ENCODE peak calls at places on chromosome 22, in eight cellular contexts. One of them, this sample, is unnamed.

GRCh38 chr22:23180893-23181762 is 819 bp downstream of the BCR start:
- DNase-seq in neural crest cell: no peak
- DNase-seq in pancreas: peak
- DNase-seq in activated CD4-positive, CD25-positive, alpha-beta regulatory T cell treated with anti-CD3 and anti-CD28 coated beads, Interleukin-2, amount 50 U/mL, for 16 hours: no peak
- DNase-seq in stimulated activated CD4-positive, alpha-beta T cell treated with anti-CD3 and anti-CD28 coated beads, TNF-alpha, amount 100 ng/mL, for 1 hour: no peak
- DNase-seq in NCI-H82: peak
- DNase-seq in KBM-7: no peak
- DNase-seq in activated CD8-positive, alpha-beta T cell treated with anti-CD3 and anti-CD28 coated beads, Interleukin-2, amount 10 ng/mL, durations not matched to agents 7 days and 5 days: peak
- DNase-seq in this sample: no peak

GRCh38 chr22:32617271-32617670 is 142.7 kb downstream of the FBXO7 start:
- DNase-seq in KBM-7: no peak
- DNase-seq in activated CD8-positive, alpha-beta T cell treated with anti-CD3 and anti-CD28 coated beads, Interleukin-2, amount 10 ng/mL, durations not matched to agents 7 days and 5 days: no peak
- DNase-seq in stimulated activated CD4-positive, alpha-beta T cell treated with anti-CD3 and anti-CD28 coated beads, TNF-alpha, amount 100 ng/mL, for 1 hour: no peak
- DNase-seq in neural crest cell: no peak
- DNase-seq in NCI-H82: no peak
- DNase-seq in pancreas: no peak
- DNase-seq in activated CD4-positive, CD25-positive, alpha-beta regulatory T cell treated with anti-CD3 and anti-CD28 coated beads, Interleukin-2, amount 50 U/mL, for 16 hours: no peak
- DNase-seq in this sample: no peak

GRCh38 chr22:33620085-33620484 is 300.2 kb downstream of the LARGE1 start:
- DNase-seq in activated CD8-positive, alpha-beta T cell treated with anti-CD3 and anti-CD28 coated beads, Interleukin-2, amount 10 ng/mL, durations not matched to agents 7 days and 5 days: no peak
- DNase-seq in KBM-7: no peak
- DNase-seq in NCI-H82: no peak
- DNase-seq in stimulated activated CD4-positive, alpha-beta T cell treated with anti-CD3 and anti-CD28 coated beads, TNF-alpha, amount 100 ng/mL, for 1 hour: no peak
- DNase-seq in pancreas: no peak
- DNase-seq in activated CD4-positive, CD25-positive, alpha-beta regulatory T cell treated with anti-CD3 and anti-CD28 coated beads, Interleukin-2, amount 50 U/mL, for 16 hours: no peak
- DNase-seq in neural crest cell: no peak
- DNase-seq in this sample: no peak

GRCh38 chr22:35400335-35400680 is 368 bp downstream of the MCM5 start:
- DNase-seq in stimulated activated CD4-positive, alpha-beta T cell treated with anti-CD3 and anti-CD28 coated beads, TNF-alpha, amount 100 ng/mL, for 1 hour: no peak
- DNase-seq in KBM-7: no peak
- DNase-seq in pancreas: no peak
- DNase-seq in activated CD8-positive, alpha-beta T cell treated with anti-CD3 and anti-CD28 coated beads, Interleukin-2, amount 10 ng/mL, durations not matched to agents 7 days and 5 days: peak
- DNase-seq in neural crest cell: no peak
- DNase-seq in activated CD4-positive, CD25-positive, alpha-beta regulatory T cell treated with anti-CD3 and anti-CD28 coated beads, Interleukin-2, amount 50 U/mL, for 16 hours: no peak
- DNase-seq in NCI-H82: no peak
- DNase-seq in this sample: no peak

GRCh38 chr22:42286205-42286604 is 15.8 kb upstream of the TCF20 start:
- DNase-seq in activated CD8-positive, alpha-beta T cell treated with anti-CD3 and anti-CD28 coated beads, Interleukin-2, amount 10 ng/mL, durations not matched to agents 7 days and 5 days: peak
- DNase-seq in pancreas: no peak
- DNase-seq in activated CD4-positive, CD25-positive, alpha-beta regulatory T cell treated with anti-CD3 and anti-CD28 coated beads, Interleukin-2, amount 50 U/mL, for 16 hours: no peak
- DNase-seq in stimulated activated CD4-positive, alpha-beta T cell treated with anti-CD3 and anti-CD28 coated beads, TNF-alpha, amount 100 ng/mL, for 1 hour: no peak
- DNase-seq in NCI-H82: no peak
- DNase-seq in KBM-7: peak
- DNase-seq in neural crest cell: no peak
- DNase-seq in this sample: peak

GRCh38 chr22:36419912-36420882 is 32.4 kb upstream of the MYH9 start:
- DNase-seq in stimulated activated CD4-positive, alpha-beta T cell treated with anti-CD3 and anti-CD28 coated beads, TNF-alpha, amount 100 ng/mL, for 1 hour: no peak
- DNase-seq in KBM-7: no peak
- DNase-seq in activated CD8-positive, alpha-beta T cell treated with anti-CD3 and anti-CD28 coated beads, Interleukin-2, amount 10 ng/mL, durations not matched to agents 7 days and 5 days: no peak
- DNase-seq in activated CD4-positive, CD25-positive, alpha-beta regulatory T cell treated with anti-CD3 and anti-CD28 coated beads, Interleukin-2, amount 50 U/mL, for 16 hours: no peak
- DNase-seq in pancreas: no peak
- DNase-seq in neural crest cell: no peak
- DNase-seq in NCI-H82: no peak
- DNase-seq in this sample: no peak

GRCh38 chr22:22210375-22210774 is 34.2 kb upstream of the VPREB1 start:
- DNase-seq in stimulated activated CD4-positive, alpha-beta T cell treated with anti-CD3 and anti-CD28 coated beads, TNF-alpha, amount 100 ng/mL, for 1 hour: no peak
- DNase-seq in KBM-7: no peak
- DNase-seq in activated CD8-positive, alpha-beta T cell treated with anti-CD3 and anti-CD28 coated beads, Interleukin-2, amount 10 ng/mL, durations not matched to agents 7 days and 5 days: peak
- DNase-seq in activated CD4-positive, CD25-positive, alpha-beta regulatory T cell treated with anti-CD3 and anti-CD28 coated beads, Interleukin-2, amount 50 U/mL, for 16 hours: peak
- DNase-seq in NCI-H82: no peak
- DNase-seq in neural crest cell: no peak
- DNase-seq in pancreas: no peak
- DNase-seq in this sample: no peak

GRCh38 chr22:27299181-27300085 is 502.1 kb downstream of the MN1 start:
- DNase-seq in neural crest cell: no peak
- DNase-seq in pancreas: no peak
- DNase-seq in NCI-H82: peak
- DNase-seq in stimulated activated CD4-positive, alpha-beta T cell treated with anti-CD3 and anti-CD28 coated beads, TNF-alpha, amount 100 ng/mL, for 1 hour: no peak
- DNase-seq in activated CD4-positive, CD25-positive, alpha-beta regulatory T cell treated with anti-CD3 and anti-CD28 coated beads, Interleukin-2, amount 50 U/mL, for 16 hours: no peak
- DNase-seq in KBM-7: no peak
- DNase-seq in activated CD8-positive, alpha-beta T cell treated with anti-CD3 and anti-CD28 coated beads, Interleukin-2, amount 10 ng/mL, durations not matched to agents 7 days and 5 days: no peak
- DNase-seq in this sample: no peak

GRCh38 chr22:40044870-40045834 is 50.4 kb downstream of the FAM83F start:
- DNase-seq in stimulated activated CD4-positive, alpha-beta T cell treated with anti-CD3 and anti-CD28 coated beads, TNF-alpha, amount 100 ng/mL, for 1 hour: peak
- DNase-seq in NCI-H82: peak
- DNase-seq in pancreas: peak
- DNase-seq in activated CD4-positive, CD25-positive, alpha-beta regulatory T cell treated with anti-CD3 and anti-CD28 coated beads, Interleukin-2, amount 50 U/mL, for 16 hours: peak
- DNase-seq in activated CD8-positive, alpha-beta T cell treated with anti-CD3 and anti-CD28 coated beads, Interleukin-2, amount 10 ng/mL, durations not matched to agents 7 days and 5 days: peak
- DNase-seq in KBM-7: peak
- DNase-seq in neural crest cell: no peak
- DNase-seq in this sample: peak

GRCh38 chr22:30240541-30241417 is 5.8 kb downstream of the LIF start:
- DNase-seq in pancreas: no peak
- DNase-seq in neural crest cell: no peak
- DNase-seq in activated CD8-positive, alpha-beta T cell treated with anti-CD3 and anti-CD28 coated beads, Interleukin-2, amount 10 ng/mL, durations not matched to agents 7 days and 5 days: no peak
- DNase-seq in KBM-7: no peak
- DNase-seq in NCI-H82: no peak
- DNase-seq in stimulated activated CD4-positive, alpha-beta T cell treated with anti-CD3 and anti-CD28 coated beads, TNF-alpha, amount 100 ng/mL, for 1 hour: no peak
- DNase-seq in activated CD4-positive, CD25-positive, alpha-beta regulatory T cell treated with anti-CD3 and anti-CD28 coated beads, Interleukin-2, amount 50 U/mL, for 16 hours: no peak
- DNase-seq in this sample: no peak

GRCh38 chr22:32100711-32101110 is 57.6 kb downstream of the SLC5A1 start:
- DNase-seq in KBM-7: no peak
- DNase-seq in neural crest cell: no peak
- DNase-seq in activated CD4-positive, CD25-positive, alpha-beta regulatory T cell treated with anti-CD3 and anti-CD28 coated beads, Interleukin-2, amount 50 U/mL, for 16 hours: no peak
- DNase-seq in pancreas: no peak
- DNase-seq in activated CD8-positive, alpha-beta T cell treated with anti-CD3 and anti-CD28 coated beads, Interleukin-2, amount 10 ng/mL, durations not matched to agents 7 days and 5 days: no peak
- DNase-seq in stimulated activated CD4-positive, alpha-beta T cell treated with anti-CD3 and anti-CD28 coated beads, TNF-alpha, amount 100 ng/mL, for 1 hour: no peak
- DNase-seq in NCI-H82: no peak
- DNase-seq in this sample: no peak

GRCh38 chr22:23536821-23537345 is 43.2 kb downstream of the IGLL1 start:
- DNase-seq in NCI-H82: no peak
- DNase-seq in activated CD4-positive, CD25-positive, alpha-beta regulatory T cell treated with anti-CD3 and anti-CD28 coated beads, Interleukin-2, amount 50 U/mL, for 16 hours: no peak
- DNase-seq in pancreas: no peak
- DNase-seq in stimulated activated CD4-positive, alpha-beta T cell treated with anti-CD3 and anti-CD28 coated beads, TNF-alpha, amount 100 ng/mL, for 1 hour: no peak
- DNase-seq in KBM-7: no peak
- DNase-seq in neural crest cell: no peak
- DNase-seq in activated CD8-positive, alpha-beta T cell treated with anti-CD3 and anti-CD28 coated beads, Interleukin-2, amount 10 ng/mL, durations not matched to agents 7 days and 5 days: no peak
- DNase-seq in this sample: no peak

GRCh38 chr22:37036655-37037377 is 14.7 kb upstream of the KCTD17 start:
- DNase-seq in NCI-H82: no peak
- DNase-seq in KBM-7: no peak
- DNase-seq in activated CD8-positive, alpha-beta T cell treated with anti-CD3 and anti-CD28 coated beads, Interleukin-2, amount 10 ng/mL, durations not matched to agents 7 days and 5 days: no peak
- DNase-seq in stimulated activated CD4-positive, alpha-beta T cell treated with anti-CD3 and anti-CD28 coated beads, TNF-alpha, amount 100 ng/mL, for 1 hour: no peak
- DNase-seq in neural crest cell: no peak
- DNase-seq in pancreas: no peak
- DNase-seq in activated CD4-positive, CD25-positive, alpha-beta regulatory T cell treated with anti-CD3 and anti-CD28 coated beads, Interleukin-2, amount 50 U/mL, for 16 hours: no peak
- DNase-seq in this sample: no peak

GRCh38 chr22:46117206-46118199 is 32.8 kb upstream of the PPARA start:
- DNase-seq in NCI-H82: no peak
- DNase-seq in activated CD4-positive, CD25-positive, alpha-beta regulatory T cell treated with anti-CD3 and anti-CD28 coated beads, Interleukin-2, amount 50 U/mL, for 16 hours: no peak
- DNase-seq in activated CD8-positive, alpha-beta T cell treated with anti-CD3 and anti-CD28 coated beads, Interleukin-2, amount 10 ng/mL, durations not matched to agents 7 days and 5 days: no peak
- DNase-seq in KBM-7: no peak
- DNase-seq in neural crest cell: no peak
- DNase-seq in pancreas: no peak
- DNase-seq in stimulated activated CD4-positive, alpha-beta T cell treated with anti-CD3 and anti-CD28 coated beads, TNF-alpha, amount 100 ng/mL, for 1 hour: no peak
- DNase-seq in this sample: no peak

GRCh38 chr22:19277785-19278184 is 13.7 kb downstream of the CLTCL1 start:
- DNase-seq in stimulated activated CD4-positive, alpha-beta T cell treated with anti-CD3 and anti-CD28 coated beads, TNF-alpha, amount 100 ng/mL, for 1 hour: no peak
- DNase-seq in pancreas: no peak
- DNase-seq in NCI-H82: no peak
- DNase-seq in neural crest cell: no peak
- DNase-seq in activated CD4-positive, CD25-positive, alpha-beta regulatory T cell treated with anti-CD3 and anti-CD28 coated beads, Interleukin-2, amount 50 U/mL, for 16 hours: no peak
- DNase-seq in activated CD8-positive, alpha-beta T cell treated with anti-CD3 and anti-CD28 coated beads, Interleukin-2, amount 10 ng/mL, durations not matched to agents 7 days and 5 days: no peak
- DNase-seq in KBM-7: no peak
- DNase-seq in this sample: no peak

GRCh38 chr22:24894998-24895397 is 51.5 kb downstream of the LHFPL7 start:
- DNase-seq in KBM-7: no peak
- DNase-seq in activated CD8-positive, alpha-beta T cell treated with anti-CD3 and anti-CD28 coated beads, Interleukin-2, amount 10 ng/mL, durations not matched to agents 7 days and 5 days: no peak
- DNase-seq in stimulated activated CD4-positive, alpha-beta T cell treated with anti-CD3 and anti-CD28 coated beads, TNF-alpha, amount 100 ng/mL, for 1 hour: no peak
- DNase-seq in pancreas: peak
- DNase-seq in activated CD4-positive, CD25-positive, alpha-beta regulatory T cell treated with anti-CD3 and anti-CD28 coated beads, Interleukin-2, amount 50 U/mL, for 16 hours: no peak
- DNase-seq in neural crest cell: no peak
- DNase-seq in NCI-H82: no peak
- DNase-seq in this sample: no peak

GRCh38 chr22:24445481-24446290 is 18.3 kb downstream of the ADORA2A start:
- DNase-seq in activated CD8-positive, alpha-beta T cell treated with anti-CD3 and anti-CD28 coated beads, Interleukin-2, amount 10 ng/mL, durations not matched to agents 7 days and 5 days: no peak
- DNase-seq in activated CD4-positive, CD25-positive, alpha-beta regulatory T cell treated with anti-CD3 and anti-CD28 coated beads, Interleukin-2, amount 50 U/mL, for 16 hours: no peak
- DNase-seq in neural crest cell: no peak
- DNase-seq in NCI-H82: peak
- DNase-seq in pancreas: no peak
- DNase-seq in stimulated activated CD4-positive, alpha-beta T cell treated with anti-CD3 and anti-CD28 coated beads, TNF-alpha, amount 100 ng/mL, for 1 hour: no peak
- DNase-seq in KBM-7: no peak
- DNase-seq in this sample: no peak

GRCh38 chr22:50030315-50031188 is 18.0 kb upstream of the IL17REL start:
- DNase-seq in activated CD4-positive, CD25-positive, alpha-beta regulatory T cell treated with anti-CD3 and anti-CD28 coated beads, Interleukin-2, amount 50 U/mL, for 16 hours: peak
- DNase-seq in neural crest cell: peak
- DNase-seq in stimulated activated CD4-positive, alpha-beta T cell treated with anti-CD3 and anti-CD28 coated beads, TNF-alpha, amount 100 ng/mL, for 1 hour: peak
- DNase-seq in NCI-H82: peak
- DNase-seq in activated CD8-positive, alpha-beta T cell treated with anti-CD3 and anti-CD28 coated beads, Interleukin-2, amount 10 ng/mL, durations not matched to agents 7 days and 5 days: peak
- DNase-seq in KBM-7: peak
- DNase-seq in pancreas: peak
- DNase-seq in this sample: peak

GRCh38 chr22:20904008-20904979 is 12.9 kb upstream of the CRKL start:
- DNase-seq in activated CD4-positive, CD25-positive, alpha-beta regulatory T cell treated with anti-CD3 and anti-CD28 coated beads, Interleukin-2, amount 50 U/mL, for 16 hours: no peak
- DNase-seq in KBM-7: no peak
- DNase-seq in activated CD8-positive, alpha-beta T cell treated with anti-CD3 and anti-CD28 coated beads, Interleukin-2, amount 10 ng/mL, durations not matched to agents 7 days and 5 days: no peak
- DNase-seq in pancreas: no peak
- DNase-seq in neural crest cell: no peak
- DNase-seq in stimulated activated CD4-positive, alpha-beta T cell treated with anti-CD3 and anti-CD28 coated beads, TNF-alpha, amount 100 ng/mL, for 1 hour: no peak
- DNase-seq in NCI-H82: no peak
- DNase-seq in this sample: no peak

GRCh38 chr22:40348025-40348658 is 1.8 kb downstream of the ADSL start:
- DNase-seq in KBM-7: peak
- DNase-seq in pancreas: peak
- DNase-seq in NCI-H82: peak
- DNase-seq in activated CD4-positive, CD25-positive, alpha-beta regulatory T cell treated with anti-CD3 and anti-CD28 coated beads, Interleukin-2, amount 50 U/mL, for 16 hours: peak
- DNase-seq in neural crest cell: peak
- DNase-seq in activated CD8-positive, alpha-beta T cell treated with anti-CD3 and anti-CD28 coated beads, Interleukin-2, amount 10 ng/mL, durations not matched to agents 7 days and 5 days: peak
- DNase-seq in stimulated activated CD4-positive, alpha-beta T cell treated with anti-CD3 and anti-CD28 coated beads, TNF-alpha, amount 100 ng/mL, for 1 hour: no peak
- DNase-seq in this sample: peak

GRCh38 chr22:23243859-23244689 is 63.8 kb downstream of the BCR start:
- DNase-seq in stimulated activated CD4-positive, alpha-beta T cell treated with anti-CD3 and anti-CD28 coated beads, TNF-alpha, amount 100 ng/mL, for 1 hour: no peak
- DNase-seq in KBM-7: no peak
- DNase-seq in neural crest cell: no peak
- DNase-seq in activated CD8-positive, alpha-beta T cell treated with anti-CD3 and anti-CD28 coated beads, Interleukin-2, amount 10 ng/mL, durations not matched to agents 7 days and 5 days: no peak
- DNase-seq in activated CD4-positive, CD25-positive, alpha-beta regulatory T cell treated with anti-CD3 and anti-CD28 coated beads, Interleukin-2, amount 50 U/mL, for 16 hours: no peak
- DNase-seq in pancreas: no peak
- DNase-seq in NCI-H82: no peak
- DNase-seq in this sample: no peak

GRCh38 chr22:25137577-25138525 is 61.8 kb upstream of the CRYBB3 start:
- DNase-seq in activated CD8-positive, alpha-beta T cell treated with anti-CD3 and anti-CD28 coated beads, Interleukin-2, amount 10 ng/mL, durations not matched to agents 7 days and 5 days: no peak
- DNase-seq in NCI-H82: peak
- DNase-seq in KBM-7: no peak
- DNase-seq in activated CD4-positive, CD25-positive, alpha-beta regulatory T cell treated with anti-CD3 and anti-CD28 coated beads, Interleukin-2, amount 50 U/mL, for 16 hours: no peak
- DNase-seq in neural crest cell: no peak
- DNase-seq in pancreas: no peak
- DNase-seq in stimulated activated CD4-positive, alpha-beta T cell treated with anti-CD3 and anti-CD28 coated beads, TNF-alpha, amount 100 ng/mL, for 1 hour: no peak
- DNase-seq in this sample: peak

GRCh38 chr22:22425783-22426624 is 82.5 kb downstream of the ZNF280B start:
- DNase-seq in activated CD8-positive, alpha-beta T cell treated with anti-CD3 and anti-CD28 coated beads, Interleukin-2, amount 10 ng/mL, durations not matched to agents 7 days and 5 days: no peak
- DNase-seq in stimulated activated CD4-positive, alpha-beta T cell treated with anti-CD3 and anti-CD28 coated beads, TNF-alpha, amount 100 ng/mL, for 1 hour: no peak
- DNase-seq in NCI-H82: no peak
- DNase-seq in KBM-7: no peak
- DNase-seq in neural crest cell: no peak
- DNase-seq in activated CD4-positive, CD25-positive, alpha-beta regulatory T cell treated with anti-CD3 and anti-CD28 coated beads, Interleukin-2, amount 50 U/mL, for 16 hours: no peak
- DNase-seq in pancreas: no peak
- DNase-seq in this sample: no peak

GRCh38 chr22:33325232-33326004 is 267.2 kb upstream of the SYN3 start:
- DNase-seq in KBM-7: no peak
- DNase-seq in neural crest cell: no peak
- DNase-seq in stimulated activated CD4-positive, alpha-beta T cell treated with anti-CD3 and anti-CD28 coated beads, TNF-alpha, amount 100 ng/mL, for 1 hour: no peak
- DNase-seq in activated CD8-positive, alpha-beta T cell treated with anti-CD3 and anti-CD28 coated beads, Interleukin-2, amount 10 ng/mL, durations not matched to agents 7 days and 5 days: no peak
- DNase-seq in activated CD4-positive, CD25-positive, alpha-beta regulatory T cell treated with anti-CD3 and anti-CD28 coated beads, Interleukin-2, amount 50 U/mL, for 16 hours: no peak
- DNase-seq in pancreas: no peak
- DNase-seq in NCI-H82: no peak
- DNase-seq in this sample: no peak

GRCh38 chr22:49418341-49418894 is 409.3 kb downstream of the BRD1 start:
- DNase-seq in pancreas: no peak
- DNase-seq in neural crest cell: no peak
- DNase-seq in NCI-H82: no peak
- DNase-seq in KBM-7: no peak
- DNase-seq in activated CD4-positive, CD25-positive, alpha-beta regulatory T cell treated with anti-CD3 and anti-CD28 coated beads, Interleukin-2, amount 50 U/mL, for 16 hours: no peak
- DNase-seq in stimulated activated CD4-positive, alpha-beta T cell treated with anti-CD3 and anti-CD28 coated beads, TNF-alpha, amount 100 ng/mL, for 1 hour: no peak
- DNase-seq in activated CD8-positive, alpha-beta T cell treated with anti-CD3 and anti-CD28 coated beads, Interleukin-2, amount 10 ng/mL, durations not matched to agents 7 days and 5 days: no peak
- DNase-seq in this sample: no peak

GRCh38 chr22:23779083-23779482 is 6.4 kb downstream of the MMP11 start:
- DNase-seq in KBM-7: no peak
- DNase-seq in neural crest cell: no peak
- DNase-seq in activated CD8-positive, alpha-beta T cell treated with anti-CD3 and anti-CD28 coated beads, Interleukin-2, amount 10 ng/mL, durations not matched to agents 7 days and 5 days: no peak
- DNase-seq in activated CD4-positive, CD25-positive, alpha-beta regulatory T cell treated with anti-CD3 and anti-CD28 coated beads, Interleukin-2, amount 50 U/mL, for 16 hours: no peak
- DNase-seq in NCI-H82: no peak
- DNase-seq in pancreas: no peak
- DNase-seq in stimulated activated CD4-positive, alpha-beta T cell treated with anti-CD3 and anti-CD28 coated beads, TNF-alpha, amount 100 ng/mL, for 1 hour: no peak
- DNase-seq in this sample: no peak

GRCh38 chr22:43833286-43834240 is 21.5 kb upstream of the EFCAB6 start:
- DNase-seq in stimulated activated CD4-positive, alpha-beta T cell treated with anti-CD3 and anti-CD28 coated beads, TNF-alpha, amount 100 ng/mL, for 1 hour: no peak
- DNase-seq in activated CD4-positive, CD25-positive, alpha-beta regulatory T cell treated with anti-CD3 and anti-CD28 coated beads, Interleukin-2, amount 50 U/mL, for 16 hours: no peak
- DNase-seq in KBM-7: no peak
- DNase-seq in pancreas: peak
- DNase-seq in neural crest cell: no peak
- DNase-seq in activated CD8-positive, alpha-beta T cell treated with anti-CD3 and anti-CD28 coated beads, Interleukin-2, amount 10 ng/mL, durations not matched to agents 7 days and 5 days: no peak
- DNase-seq in NCI-H82: no peak
- DNase-seq in this sample: no peak

GRCh38 chr22:50183141-50183971 is 2.4 kb upstream of the TRABD start:
- DNase-seq in neural crest cell: no peak
- DNase-seq in activated CD8-positive, alpha-beta T cell treated with anti-CD3 and anti-CD28 coated beads, Interleukin-2, amount 10 ng/mL, durations not matched to agents 7 days and 5 days: no peak
- DNase-seq in activated CD4-positive, CD25-positive, alpha-beta regulatory T cell treated with anti-CD3 and anti-CD28 coated beads, Interleukin-2, amount 50 U/mL, for 16 hours: no peak
- DNase-seq in stimulated activated CD4-positive, alpha-beta T cell treated with anti-CD3 and anti-CD28 coated beads, TNF-alpha, amount 100 ng/mL, for 1 hour: no peak
- DNase-seq in KBM-7: no peak
- DNase-seq in NCI-H82: no peak
- DNase-seq in pancreas: peak
- DNase-seq in this sample: no peak

GRCh38 chr22:29814003-29814402 is 24.1 kb downstream of the ASCC2 start:
- DNase-seq in neural crest cell: no peak
- DNase-seq in activated CD8-positive, alpha-beta T cell treated with anti-CD3 and anti-CD28 coated beads, Interleukin-2, amount 10 ng/mL, durations not matched to agents 7 days and 5 days: no peak
- DNase-seq in NCI-H82: no peak
- DNase-seq in stimulated activated CD4-positive, alpha-beta T cell treated with anti-CD3 and anti-CD28 coated beads, TNF-alpha, amount 100 ng/mL, for 1 hour: no peak
- DNase-seq in pancreas: no peak
- DNase-seq in KBM-7: no peak
- DNase-seq in activated CD4-positive, CD25-positive, alpha-beta regulatory T cell treated with anti-CD3 and anti-CD28 coated beads, Interleukin-2, amount 50 U/mL, for 16 hours: no peak
- DNase-seq in this sample: no peak

GRCh38 chr22:20024225-20025087 is 3.5 kb downstream of the TANGO2 start:
- DNase-seq in NCI-H82: peak
- DNase-seq in activated CD4-positive, CD25-positive, alpha-beta regulatory T cell treated with anti-CD3 and anti-CD28 coated beads, Interleukin-2, amount 50 U/mL, for 16 hours: no peak
- DNase-seq in KBM-7: no peak
- DNase-seq in stimulated activated CD4-positive, alpha-beta T cell treated with anti-CD3 and anti-CD28 coated beads, TNF-alpha, amount 100 ng/mL, for 1 hour: no peak
- DNase-seq in pancreas: no peak
- DNase-seq in activated CD8-positive, alpha-beta T cell treated with anti-CD3 and anti-CD28 coated beads, Interleukin-2, amount 10 ng/mL, durations not matched to agents 7 days and 5 days: no peak
- DNase-seq in neural crest cell: no peak
- DNase-seq in this sample: no peak

GRCh38 chr22:22037740-22038139 is 55.2 kb upstream of the TOP3B start:
- DNase-seq in KBM-7: no peak
- DNase-seq in pancreas: no peak
- DNase-seq in stimulated activated CD4-positive, alpha-beta T cell treated with anti-CD3 and anti-CD28 coated beads, TNF-alpha, amount 100 ng/mL, for 1 hour: no peak
- DNase-seq in neural crest cell: no peak
- DNase-seq in NCI-H82: no peak
- DNase-seq in activated CD8-positive, alpha-beta T cell treated with anti-CD3 and anti-CD28 coated beads, Interleukin-2, amount 10 ng/mL, durations not matched to agents 7 days and 5 days: no peak
- DNase-seq in activated CD4-positive, CD25-positive, alpha-beta regulatory T cell treated with anti-CD3 and anti-CD28 coated beads, Interleukin-2, amount 50 U/mL, for 16 hours: no peak
- DNase-seq in this sample: no peak

GRCh38 chr22:46054878-46055158 is 77.9 kb upstream of the WNT7B start:
- DNase-seq in activated CD4-positive, CD25-positive, alpha-beta regulatory T cell treated with anti-CD3 and anti-CD28 coated beads, Interleukin-2, amount 50 U/mL, for 16 hours: no peak
- DNase-seq in KBM-7: no peak
- DNase-seq in stimulated activated CD4-positive, alpha-beta T cell treated with anti-CD3 and anti-CD28 coated beads, TNF-alpha, amount 100 ng/mL, for 1 hour: no peak
- DNase-seq in activated CD8-positive, alpha-beta T cell treated with anti-CD3 and anti-CD28 coated beads, Interleukin-2, amount 10 ng/mL, durations not matched to agents 7 days and 5 days: no peak
- DNase-seq in neural crest cell: no peak
- DNase-seq in NCI-H82: no peak
- DNase-seq in pancreas: no peak
- DNase-seq in this sample: no peak

This sample was measured in Jurkat, Clone E6-1.